ENCODE peak calls at places on chromosomes 5 and 9, in ten cellular contexts. One of them, this sample, is unnamed. For H3K27me3, the result is how much of the 10 kb centered on the place peaks cover.

GRCh38 chr5:35618297-35618636 is 604 bp downstream of the SPEF2 start:
- DNase-seq in colonic mucosa: no peak
- DNase-seq in CD8-positive, alpha-beta memory T cell: no peak
- DNase-seq in AG04450: no peak
- DNase-seq in prostate gland: no peak
- DNase-seq in WERI-Rb-1: no peak
- DNase-seq in BJ: no peak
- DNase-seq in lung: no peak
- DNase-seq in brain microvascular endothelial cell: no peak
- DNase-seq in CD4-positive, alpha-beta T cell: no peak
- DNase-seq in this sample: no peak

GRCh38 chr9:133023117-133023890 is 7.5 kb upstream of the GTF3C5 start:
- DNase-seq in colonic mucosa: peak
- DNase-seq in CD8-positive, alpha-beta memory T cell: no peak
- DNase-seq in AG04450: no peak
- DNase-seq in prostate gland: no peak
- DNase-seq in WERI-Rb-1: peak
- DNase-seq in BJ: no peak
- DNase-seq in lung: no peak
- DNase-seq in brain microvascular endothelial cell: no peak
- DNase-seq in CD4-positive, alpha-beta T cell: peak
- DNase-seq in this sample: no peak

GRCh38 chr5:149886697-149887470 is 57.7 kb downstream of the PDE6A start:
- DNase-seq in colonic mucosa: no peak
- DNase-seq in CD8-positive, alpha-beta memory T cell: no peak
- DNase-seq in AG04450: peak
- DNase-seq in prostate gland: no peak
- DNase-seq in WERI-Rb-1: no peak
- DNase-seq in BJ: no peak
- DNase-seq in lung: peak
- DNase-seq in brain microvascular endothelial cell: peak
- DNase-seq in CD4-positive, alpha-beta T cell: no peak
- DNase-seq in this sample: no peak

GRCh38 chr5:141192110-141192725 is at the start of gene PCDHB10:
- DNase-seq in colonic mucosa: peak
- DNase-seq in CD8-positive, alpha-beta memory T cell: no peak
- DNase-seq in AG04450: no peak
- DNase-seq in prostate gland: no peak
- DNase-seq in WERI-Rb-1: peak
- DNase-seq in BJ: no peak
- DNase-seq in lung: no peak
- DNase-seq in brain microvascular endothelial cell: no peak
- DNase-seq in CD4-positive, alpha-beta T cell: no peak
- DNase-seq in this sample: no peak

GRCh38 chr9:134307674-134308638 is 18.3 kb upstream of the RXRA start:
- DNase-seq in colonic mucosa: no peak
- DNase-seq in CD8-positive, alpha-beta memory T cell: no peak
- DNase-seq in AG04450: no peak
- DNase-seq in prostate gland: no peak
- DNase-seq in WERI-Rb-1: no peak
- DNase-seq in BJ: no peak
- DNase-seq in lung: no peak
- DNase-seq in brain microvascular endothelial cell: no peak
- DNase-seq in CD4-positive, alpha-beta T cell: no peak
- DNase-seq in this sample: no peak

GRCh38 chr9:131678499-131679111 is 61.3 kb downstream of the RAPGEF1 start:
- DNase-seq in colonic mucosa: no peak
- DNase-seq in CD8-positive, alpha-beta memory T cell: no peak
- DNase-seq in AG04450: peak
- DNase-seq in prostate gland: peak
- DNase-seq in WERI-Rb-1: peak
- DNase-seq in BJ: peak
- DNase-seq in lung: peak
- DNase-seq in brain microvascular endothelial cell: peak
- DNase-seq in CD4-positive, alpha-beta T cell: peak
- DNase-seq in this sample: peak

GRCh38 chr9:113566011-113566711 is 102.6 kb downstream of the RGS3 start:
- DNase-seq in colonic mucosa: no peak
- DNase-seq in CD8-positive, alpha-beta memory T cell: no peak
- DNase-seq in AG04450: no peak
- DNase-seq in prostate gland: no peak
- DNase-seq in WERI-Rb-1: no peak
- DNase-seq in BJ: no peak
- DNase-seq in lung: no peak
- DNase-seq in brain microvascular endothelial cell: no peak
- DNase-seq in CD4-positive, alpha-beta T cell: no peak
- DNase-seq in this sample: no peak

GRCh38 chr9:126809068-126809467 is 4.2 kb downstream of the ZBTB43 start:
- DNase-seq in colonic mucosa: no peak
- DNase-seq in CD8-positive, alpha-beta memory T cell: no peak
- DNase-seq in AG04450: no peak
- DNase-seq in prostate gland: peak
- DNase-seq in WERI-Rb-1: no peak
- DNase-seq in BJ: no peak
- DNase-seq in lung: no peak
- DNase-seq in brain microvascular endothelial cell: no peak
- DNase-seq in CD4-positive, alpha-beta T cell: no peak
- DNase-seq in this sample: peak

GRCh38 chr9:36416870-36417269 is 16.8 kb upstream of the RNF38 start:
- DNase-seq in colonic mucosa: no peak
- DNase-seq in CD8-positive, alpha-beta memory T cell: no peak
- DNase-seq in AG04450: no peak
- DNase-seq in prostate gland: peak
- DNase-seq in WERI-Rb-1: no peak
- DNase-seq in BJ: no peak
- DNase-seq in lung: peak
- DNase-seq in brain microvascular endothelial cell: no peak
- DNase-seq in CD4-positive, alpha-beta T cell: no peak
- DNase-seq in this sample: no peak

GRCh38 chr5:180331647-180331950 is 21.5 kb downstream of the GFPT2 start:
- DNase-seq in colonic mucosa: no peak
- DNase-seq in CD8-positive, alpha-beta memory T cell: no peak
- DNase-seq in AG04450: no peak
- DNase-seq in prostate gland: no peak
- DNase-seq in WERI-Rb-1: no peak
- DNase-seq in BJ: no peak
- DNase-seq in lung: no peak
- DNase-seq in brain microvascular endothelial cell: no peak
- DNase-seq in CD4-positive, alpha-beta T cell: no peak
- DNase-seq in this sample: no peak

GRCh38 chr5:32339198-32339597 is 26.5 kb upstream of the MTMR12 start:
- DNase-seq in colonic mucosa: no peak
- DNase-seq in CD8-positive, alpha-beta memory T cell: no peak
- DNase-seq in AG04450: no peak
- DNase-seq in prostate gland: no peak
- DNase-seq in WERI-Rb-1: no peak
- DNase-seq in BJ: no peak
- DNase-seq in lung: no peak
- DNase-seq in brain microvascular endothelial cell: no peak
- DNase-seq in CD4-positive, alpha-beta T cell: no peak
- DNase-seq in this sample: no peak

GRCh38 chr9:110750272-110750671 is 81.7 kb downstream of the MUSK start:
- DNase-seq in colonic mucosa: peak
- DNase-seq in CD8-positive, alpha-beta memory T cell: no peak
- DNase-seq in AG04450: no peak
- DNase-seq in prostate gland: no peak
- DNase-seq in WERI-Rb-1: no peak
- DNase-seq in BJ: no peak
- DNase-seq in lung: no peak
- DNase-seq in brain microvascular endothelial cell: no peak
- DNase-seq in CD4-positive, alpha-beta T cell: no peak
- DNase-seq in this sample: peak

GRCh38 chr9:84271004-84271886 is 69.3 kb downstream of the SLC28A3 start:
- DNase-seq in colonic mucosa: peak
- DNase-seq in CD8-positive, alpha-beta memory T cell: peak
- DNase-seq in AG04450: peak
- DNase-seq in prostate gland: peak
- DNase-seq in WERI-Rb-1: no peak
- DNase-seq in BJ: no peak
- DNase-seq in lung: no peak
- DNase-seq in brain microvascular endothelial cell: peak
- DNase-seq in CD4-positive, alpha-beta T cell: peak
- DNase-seq in this sample: peak

GRCh38 chr5:68287976-68288755 is 72.6 kb downstream of the PIK3R1 start:
- DNase-seq in colonic mucosa: peak
- DNase-seq in CD8-positive, alpha-beta memory T cell: peak
- DNase-seq in AG04450: no peak
- DNase-seq in prostate gland: peak
- DNase-seq in WERI-Rb-1: peak
- DNase-seq in BJ: no peak
- DNase-seq in lung: peak
- DNase-seq in brain microvascular endothelial cell: peak
- DNase-seq in CD4-positive, alpha-beta T cell: peak
- DNase-seq in this sample: peak

GRCh38 chr5:173477320-173478055 is 139.0 kb downstream of the BOD1 start:
- DNase-seq in colonic mucosa: no peak
- DNase-seq in CD8-positive, alpha-beta memory T cell: no peak
- DNase-seq in AG04450: no peak
- DNase-seq in prostate gland: no peak
- DNase-seq in WERI-Rb-1: no peak
- DNase-seq in BJ: no peak
- DNase-seq in lung: no peak
- DNase-seq in brain microvascular endothelial cell: peak
- DNase-seq in CD4-positive, alpha-beta T cell: no peak
- DNase-seq in this sample: no peak

GRCh38 chr9:133367778-133368177 is 8.1 kb downstream of the SURF4 start:
- DNase-seq in colonic mucosa: no peak
- DNase-seq in CD8-positive, alpha-beta memory T cell: no peak
- DNase-seq in AG04450: no peak
- DNase-seq in prostate gland: no peak
- DNase-seq in WERI-Rb-1: no peak
- DNase-seq in BJ: no peak
- DNase-seq in lung: no peak
- DNase-seq in brain microvascular endothelial cell: no peak
- DNase-seq in CD4-positive, alpha-beta T cell: no peak
- DNase-seq in this sample: no peak

GRCh38 chr9:38067892-38068615 is 973 bp downstream of the SHB start:
- DNase-seq in colonic mucosa: no peak
- DNase-seq in CD8-positive, alpha-beta memory T cell: peak
- DNase-seq in AG04450: no peak
- DNase-seq in prostate gland: no peak
- DNase-seq in WERI-Rb-1: no peak
- DNase-seq in BJ: no peak
- DNase-seq in lung: no peak
- DNase-seq in brain microvascular endothelial cell: no peak
- DNase-seq in CD4-positive, alpha-beta T cell: no peak
- DNase-seq in this sample: no peak

GRCh38 chr9:21961569-21961968 is 32.6 kb downstream of the CDKN2A start:
- DNase-seq in colonic mucosa: no peak
- DNase-seq in CD8-positive, alpha-beta memory T cell: no peak
- DNase-seq in AG04450: no peak
- DNase-seq in prostate gland: no peak
- DNase-seq in WERI-Rb-1: no peak
- DNase-seq in BJ: no peak
- DNase-seq in lung: no peak
- DNase-seq in brain microvascular endothelial cell: no peak
- DNase-seq in CD4-positive, alpha-beta T cell: no peak
- DNase-seq in this sample: no peak

GRCh38 chr9:21958833-21959232 is 35.4 kb downstream of the CDKN2A start:
- DNase-seq in colonic mucosa: no peak
- DNase-seq in CD8-positive, alpha-beta memory T cell: no peak
- DNase-seq in AG04450: no peak
- DNase-seq in prostate gland: no peak
- DNase-seq in WERI-Rb-1: no peak
- DNase-seq in BJ: no peak
- DNase-seq in lung: no peak
- DNase-seq in brain microvascular endothelial cell: no peak
- DNase-seq in CD4-positive, alpha-beta T cell: no peak
- DNase-seq in this sample: no peak
- H3K27me3 ChIP-seq in colonic mucosa: under half
- H3K27me3 ChIP-seq in CD8-positive, alpha-beta memory T cell: under half
- H3K27me3 ChIP-seq in AG04450: under half
- H3K27me3 ChIP-seq in prostate gland: under half
- H3K27me3 ChIP-seq in WERI-Rb-1: under half
- H3K27me3 ChIP-seq in BJ: under half
- H3K27me3 ChIP-seq in lung: under half
- H3K27me3 ChIP-seq in brain microvascular endothelial cell: under half
- H3K27me3 ChIP-seq in CD4-positive, alpha-beta T cell: under half
- H3K27me3 ChIP-seq in this sample: under half

GRCh38 chr5:6859951-6860638 is 146.9 kb downstream of the TENT4A start:
- DNase-seq in colonic mucosa: no peak
- DNase-seq in CD8-positive, alpha-beta memory T cell: no peak
- DNase-seq in AG04450: no peak
- DNase-seq in prostate gland: no peak
- DNase-seq in WERI-Rb-1: peak
- DNase-seq in BJ: no peak
- DNase-seq in lung: no peak
- DNase-seq in brain microvascular endothelial cell: no peak
- DNase-seq in CD4-positive, alpha-beta T cell: no peak
- DNase-seq in this sample: no peak
- H3K27me3 ChIP-seq in colonic mucosa: under half
- H3K27me3 ChIP-seq in CD8-positive, alpha-beta memory T cell: under half
- H3K27me3 ChIP-seq in AG04450: under half
- H3K27me3 ChIP-seq in prostate gland: under half
- H3K27me3 ChIP-seq in WERI-Rb-1: under half
- H3K27me3 ChIP-seq in BJ: under half
- H3K27me3 ChIP-seq in lung: under half
- H3K27me3 ChIP-seq in brain microvascular endothelial cell: under half
- H3K27me3 ChIP-seq in CD4-positive, alpha-beta T cell: under half
- H3K27me3 ChIP-seq in this sample: under half

DNA sequence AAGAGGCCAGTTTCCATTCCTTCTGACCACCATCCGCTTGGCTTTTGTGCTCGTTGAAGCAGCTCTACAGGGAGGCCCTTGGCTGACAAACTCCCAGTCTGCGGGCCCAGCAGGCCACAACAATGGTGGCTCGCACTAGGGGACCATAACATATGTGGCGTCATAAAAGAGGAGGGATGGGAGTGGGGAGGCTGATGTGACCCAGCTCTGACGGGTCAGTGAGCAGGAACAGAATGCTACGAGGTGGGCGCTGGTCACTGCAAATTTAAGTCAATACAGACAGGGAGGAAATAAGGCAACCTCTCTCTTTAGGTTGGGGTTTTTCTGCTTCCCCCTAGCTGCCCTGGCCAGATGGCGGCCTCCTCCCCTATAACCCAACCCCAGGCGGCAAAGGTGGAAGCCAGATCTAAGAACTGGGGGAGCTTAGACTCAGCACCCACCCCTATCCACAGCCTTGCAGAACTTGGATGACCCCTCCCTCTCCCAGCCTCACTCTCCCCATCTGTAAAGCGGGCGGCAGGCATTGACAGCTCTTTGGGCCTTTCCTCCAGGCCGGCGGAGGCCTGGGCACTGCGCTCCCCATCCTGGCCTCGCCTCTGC is 778 bp downstream of the FRRS1L start:
- DNase-seq in colonic mucosa: no peak
- DNase-seq in CD8-positive, alpha-beta memory T cell: no peak
- DNase-seq in AG04450: no peak
- DNase-seq in prostate gland: no peak
- DNase-seq in WERI-Rb-1: no peak
- DNase-seq in BJ: no peak
- DNase-seq in lung: no peak
- DNase-seq in brain microvascular endothelial cell: no peak
- DNase-seq in CD4-positive, alpha-beta T cell: no peak
- DNase-seq in this sample: no peak
- H3K27me3 ChIP-seq in colonic mucosa: under half
- H3K27me3 ChIP-seq in CD8-positive, alpha-beta memory T cell: under half
- H3K27me3 ChIP-seq in AG04450: under half
- H3K27me3 ChIP-seq in prostate gland: under half
- H3K27me3 ChIP-seq in WERI-Rb-1: under half
- H3K27me3 ChIP-seq in BJ: under half
- H3K27me3 ChIP-seq in lung: under half
- H3K27me3 ChIP-seq in brain microvascular endothelial cell: under half
- H3K27me3 ChIP-seq in CD4-positive, alpha-beta T cell: under half
- H3K27me3 ChIP-seq in this sample: under half

GRCh38 chr5:176694146-176694545 is 46.9 kb downstream of the TSPAN17 start:
- DNase-seq in colonic mucosa: no peak
- DNase-seq in CD8-positive, alpha-beta memory T cell: no peak
- DNase-seq in AG04450: no peak
- DNase-seq in prostate gland: no peak
- DNase-seq in WERI-Rb-1: no peak
- DNase-seq in BJ: no peak
- DNase-seq in lung: no peak
- DNase-seq in brain microvascular endothelial cell: no peak
- DNase-seq in CD4-positive, alpha-beta T cell: no peak
- DNase-seq in this sample: no peak
- H3K27me3 ChIP-seq in colonic mucosa: under half
- H3K27me3 ChIP-seq in CD8-positive, alpha-beta memory T cell: under half
- H3K27me3 ChIP-seq in AG04450: half or more
- H3K27me3 ChIP-seq in prostate gland: under half
- H3K27me3 ChIP-seq in WERI-Rb-1: under half
- H3K27me3 ChIP-seq in BJ: under half
- H3K27me3 ChIP-seq in lung: under half
- H3K27me3 ChIP-seq in brain microvascular endothelial cell: half or more
- H3K27me3 ChIP-seq in CD4-positive, alpha-beta T cell: half or more
- H3K27me3 ChIP-seq in this sample: under half

This sample was measured in gastrocnemius medialis.